ENCODE peak calls at places on chromosomes 6 and 20, in eight cellular contexts. One of them, this sample, is unnamed.

GRCh38 chr20:48489656-48490055 is 338.1 kb downstream of the PREX1 start:
- DNase-seq in WTC11: no peak
- DNase-seq in AG04450: no peak
- DNase-seq in NCI-H2029 treated with DMSO at 0.1 percent for 48 hours: no peak
- DNase-seq in body of pancreas: no peak
- DNase-seq in activated T-cell treated with anti-CD3 and anti-CD28 coated beads for 1 hour: no peak
- DNase-seq in H54: no peak
- DNase-seq in activated CD4-positive, alpha-beta T cell treated with anti-CD3 and anti-CD28 coated beads for 36 hours: no peak
- DNase-seq in this sample: no peak

GRCh38 chr6:29813066-29813465 is 14.6 kb upstream of the HLA-G start:
- DNase-seq in NCI-H2029 treated with DMSO at 0.1 percent for 48 hours: no peak
- DNase-seq in activated CD4-positive, alpha-beta T cell treated with anti-CD3 and anti-CD28 coated beads for 36 hours: no peak
- DNase-seq in body of pancreas: no peak
- DNase-seq in WTC11: no peak
- DNase-seq in AG04450: no peak
- DNase-seq in H54: no peak
- DNase-seq in activated T-cell treated with anti-CD3 and anti-CD28 coated beads for 1 hour: no peak
- DNase-seq in this sample: no peak

GRCh38 chr20:53291548-53291947 is 302.1 kb downstream of the ZNF217 start:
- DNase-seq in WTC11: peak
- DNase-seq in activated CD4-positive, alpha-beta T cell treated with anti-CD3 and anti-CD28 coated beads for 36 hours: peak
- DNase-seq in H54: peak
- DNase-seq in AG04450: no peak
- DNase-seq in NCI-H2029 treated with DMSO at 0.1 percent for 48 hours: no peak
- DNase-seq in body of pancreas: peak
- DNase-seq in activated T-cell treated with anti-CD3 and anti-CD28 coated beads for 1 hour: no peak
- DNase-seq in this sample: no peak

GRCh38 chr6:31197559-31198305 is 27.2 kb upstream of the POU5F1 start:
- DNase-seq in activated CD4-positive, alpha-beta T cell treated with anti-CD3 and anti-CD28 coated beads for 36 hours: peak
- DNase-seq in WTC11: peak
- DNase-seq in NCI-H2029 treated with DMSO at 0.1 percent for 48 hours: peak
- DNase-seq in H54: peak
- DNase-seq in AG04450: no peak
- DNase-seq in activated T-cell treated with anti-CD3 and anti-CD28 coated beads for 1 hour: peak
- DNase-seq in body of pancreas: peak
- DNase-seq in this sample: peak

GRCh38 chr6:150685860-150686259 is 86.2 kb downstream of the PLEKHG1 start:
- DNase-seq in body of pancreas: peak
- DNase-seq in H54: peak
- DNase-seq in activated CD4-positive, alpha-beta T cell treated with anti-CD3 and anti-CD28 coated beads for 36 hours: peak
- DNase-seq in AG04450: no peak
- DNase-seq in WTC11: peak
- DNase-seq in activated T-cell treated with anti-CD3 and anti-CD28 coated beads for 1 hour: peak
- DNase-seq in NCI-H2029 treated with DMSO at 0.1 percent for 48 hours: no peak
- DNase-seq in this sample: no peak

GRCh38 chr6:110255356-110255755 is 75.1 kb downstream of the CDC40 start:
- DNase-seq in activated T-cell treated with anti-CD3 and anti-CD28 coated beads for 1 hour: no peak
- DNase-seq in activated CD4-positive, alpha-beta T cell treated with anti-CD3 and anti-CD28 coated beads for 36 hours: peak
- DNase-seq in body of pancreas: no peak
- DNase-seq in AG04450: no peak
- DNase-seq in NCI-H2029 treated with DMSO at 0.1 percent for 48 hours: no peak
- DNase-seq in WTC11: peak
- DNase-seq in H54: no peak
- DNase-seq in this sample: no peak

GRCh38 chr6:21053612-21054011 is 519.4 kb downstream of the CDKAL1 start:
- DNase-seq in H54: no peak
- DNase-seq in AG04450: no peak
- DNase-seq in body of pancreas: no peak
- DNase-seq in activated T-cell treated with anti-CD3 and anti-CD28 coated beads for 1 hour: no peak
- DNase-seq in WTC11: no peak
- DNase-seq in activated CD4-positive, alpha-beta T cell treated with anti-CD3 and anti-CD28 coated beads for 36 hours: no peak
- DNase-seq in NCI-H2029 treated with DMSO at 0.1 percent for 48 hours: no peak
- DNase-seq in this sample: no peak

GRCh38 chr6:144289006-144289405 is 3.9 kb downstream of the UTRN start:
- DNase-seq in H54: no peak
- DNase-seq in AG04450: no peak
- DNase-seq in activated T-cell treated with anti-CD3 and anti-CD28 coated beads for 1 hour: no peak
- DNase-seq in WTC11: no peak
- DNase-seq in activated CD4-positive, alpha-beta T cell treated with anti-CD3 and anti-CD28 coated beads for 36 hours: no peak
- DNase-seq in body of pancreas: no peak
- DNase-seq in NCI-H2029 treated with DMSO at 0.1 percent for 48 hours: no peak
- DNase-seq in this sample: no peak

GRCh38 chr6:41682056-41682477 is 43.8 kb downstream of the MDFI start:
- DNase-seq in WTC11: peak
- DNase-seq in H54: peak
- DNase-seq in activated CD4-positive, alpha-beta T cell treated with anti-CD3 and anti-CD28 coated beads for 36 hours: peak
- DNase-seq in AG04450: peak
- DNase-seq in NCI-H2029 treated with DMSO at 0.1 percent for 48 hours: peak
- DNase-seq in activated T-cell treated with anti-CD3 and anti-CD28 coated beads for 1 hour: peak
- DNase-seq in body of pancreas: peak
- DNase-seq in this sample: peak

GRCh38 chr6:133757330-133757729 is 131.6 kb upstream of the TCF21 start:
- DNase-seq in activated CD4-positive, alpha-beta T cell treated with anti-CD3 and anti-CD28 coated beads for 36 hours: no peak
- DNase-seq in WTC11: no peak
- DNase-seq in NCI-H2029 treated with DMSO at 0.1 percent for 48 hours: no peak
- DNase-seq in H54: no peak
- DNase-seq in body of pancreas: no peak
- DNase-seq in activated T-cell treated with anti-CD3 and anti-CD28 coated beads for 1 hour: no peak
- DNase-seq in AG04450: no peak
- DNase-seq in this sample: no peak

GRCh38 chr6:129683606-129684322 is 26.2 kb downstream of the ARHGAP18 start:
- DNase-seq in NCI-H2029 treated with DMSO at 0.1 percent for 48 hours: no peak
- DNase-seq in body of pancreas: peak
- DNase-seq in AG04450: peak
- DNase-seq in WTC11: no peak
- DNase-seq in H54: peak
- DNase-seq in activated CD4-positive, alpha-beta T cell treated with anti-CD3 and anti-CD28 coated beads for 36 hours: peak
- DNase-seq in activated T-cell treated with anti-CD3 and anti-CD28 coated beads for 1 hour: peak
- DNase-seq in this sample: peak

GRCh38 chr6:152078804-152079203 is 271.3 kb downstream of the ESR1 start:
- DNase-seq in activated CD4-positive, alpha-beta T cell treated with anti-CD3 and anti-CD28 coated beads for 36 hours: no peak
- DNase-seq in H54: no peak
- DNase-seq in body of pancreas: no peak
- DNase-seq in AG04450: no peak
- DNase-seq in WTC11: peak
- DNase-seq in NCI-H2029 treated with DMSO at 0.1 percent for 48 hours: no peak
- DNase-seq in activated T-cell treated with anti-CD3 and anti-CD28 coated beads for 1 hour: no peak
- DNase-seq in this sample: no peak

GRCh38 chr20:36149469-36149868 is 5.1 kb upstream of the EPB41L1 start:
- DNase-seq in activated T-cell treated with anti-CD3 and anti-CD28 coated beads for 1 hour: no peak
- DNase-seq in body of pancreas: peak
- DNase-seq in AG04450: no peak
- DNase-seq in NCI-H2029 treated with DMSO at 0.1 percent for 48 hours: no peak
- DNase-seq in H54: no peak
- DNase-seq in activated CD4-positive, alpha-beta T cell treated with anti-CD3 and anti-CD28 coated beads for 36 hours: no peak
- DNase-seq in WTC11: no peak
- DNase-seq in this sample: no peak

GRCh38 chr20:57849868-57850215 is 140.0 kb upstream of the PMEPA1 start:
- DNase-seq in NCI-H2029 treated with DMSO at 0.1 percent for 48 hours: no peak
- DNase-seq in body of pancreas: no peak
- DNase-seq in activated CD4-positive, alpha-beta T cell treated with anti-CD3 and anti-CD28 coated beads for 36 hours: no peak
- DNase-seq in AG04450: no peak
- DNase-seq in H54: no peak
- DNase-seq in activated T-cell treated with anti-CD3 and anti-CD28 coated beads for 1 hour: no peak
- DNase-seq in WTC11: no peak
- DNase-seq in this sample: no peak

GRCh38 chr6:39391182-39391581 is 68.7 kb upstream of the KCNK16 start:
- DNase-seq in H54: no peak
- DNase-seq in activated T-cell treated with anti-CD3 and anti-CD28 coated beads for 1 hour: no peak
- DNase-seq in activated CD4-positive, alpha-beta T cell treated with anti-CD3 and anti-CD28 coated beads for 36 hours: no peak
- DNase-seq in NCI-H2029 treated with DMSO at 0.1 percent for 48 hours: no peak
- DNase-seq in AG04450: no peak
- DNase-seq in body of pancreas: no peak
- DNase-seq in WTC11: no peak
- DNase-seq in this sample: no peak

GRCh38 chr20:33351696-33352095 is 49.6 kb downstream of the CDK5RAP1 start:
- DNase-seq in H54: no peak
- DNase-seq in AG04450: no peak
- DNase-seq in body of pancreas: no peak
- DNase-seq in WTC11: no peak
- DNase-seq in NCI-H2029 treated with DMSO at 0.1 percent for 48 hours: no peak
- DNase-seq in activated CD4-positive, alpha-beta T cell treated with anti-CD3 and anti-CD28 coated beads for 36 hours: no peak
- DNase-seq in activated T-cell treated with anti-CD3 and anti-CD28 coated beads for 1 hour: no peak
- DNase-seq in this sample: no peak

GRCh38 chr20:31698803-31699718 is 23.6 kb downstream of the BCL2L1 start:
- DNase-seq in H54: peak
- DNase-seq in AG04450: peak
- DNase-seq in WTC11: no peak
- DNase-seq in NCI-H2029 treated with DMSO at 0.1 percent for 48 hours: peak
- DNase-seq in body of pancreas: peak
- DNase-seq in activated T-cell treated with anti-CD3 and anti-CD28 coated beads for 1 hour: no peak
- DNase-seq in activated CD4-positive, alpha-beta T cell treated with anti-CD3 and anti-CD28 coated beads for 36 hours: peak
- DNase-seq in this sample: no peak

GRCh38 chr20:45944151-45944964 is 9.9 kb downstream of the PCIF1 start:
- DNase-seq in NCI-H2029 treated with DMSO at 0.1 percent for 48 hours: no peak
- DNase-seq in activated T-cell treated with anti-CD3 and anti-CD28 coated beads for 1 hour: no peak
- DNase-seq in WTC11: no peak
- DNase-seq in body of pancreas: no peak
- DNase-seq in H54: no peak
- DNase-seq in AG04450: no peak
- DNase-seq in activated CD4-positive, alpha-beta T cell treated with anti-CD3 and anti-CD28 coated beads for 36 hours: no peak
- DNase-seq in this sample: no peak

GRCh38 chr6:37600287-37600916 is 97.3 kb downstream of the MDGA1 start:
- DNase-seq in activated CD4-positive, alpha-beta T cell treated with anti-CD3 and anti-CD28 coated beads for 36 hours: no peak
- DNase-seq in WTC11: no peak
- DNase-seq in AG04450: no peak
- DNase-seq in body of pancreas: no peak
- DNase-seq in H54: no peak
- DNase-seq in NCI-H2029 treated with DMSO at 0.1 percent for 48 hours: no peak
- DNase-seq in activated T-cell treated with anti-CD3 and anti-CD28 coated beads for 1 hour: no peak
- DNase-seq in this sample: no peak

GRCh38 chr6:22886881-22887581 is 317.7 kb downstream of the HDGFL1 start:
- DNase-seq in WTC11: no peak
- DNase-seq in AG04450: no peak
- DNase-seq in activated CD4-positive, alpha-beta T cell treated with anti-CD3 and anti-CD28 coated beads for 36 hours: no peak
- DNase-seq in NCI-H2029 treated with DMSO at 0.1 percent for 48 hours: no peak
- DNase-seq in body of pancreas: no peak
- DNase-seq in activated T-cell treated with anti-CD3 and anti-CD28 coated beads for 1 hour: no peak
- DNase-seq in H54: no peak
- DNase-seq in this sample: no peak

GRCh38 chr20:1841554-1842140 is 53.6 kb upstream of the SIRPA start:
- DNase-seq in activated T-cell treated with anti-CD3 and anti-CD28 coated beads for 1 hour: no peak
- DNase-seq in AG04450: no peak
- DNase-seq in WTC11: no peak
- DNase-seq in NCI-H2029 treated with DMSO at 0.1 percent for 48 hours: no peak
- DNase-seq in H54: no peak
- DNase-seq in activated CD4-positive, alpha-beta T cell treated with anti-CD3 and anti-CD28 coated beads for 36 hours: no peak
- DNase-seq in body of pancreas: no peak
- DNase-seq in this sample: no peak

GRCh38 chr6:42292002-42292735 is 74.5 kb upstream of the MRPS10 start:
- DNase-seq in AG04450: no peak
- DNase-seq in activated CD4-positive, alpha-beta T cell treated with anti-CD3 and anti-CD28 coated beads for 36 hours: peak
- DNase-seq in activated T-cell treated with anti-CD3 and anti-CD28 coated beads for 1 hour: no peak
- DNase-seq in body of pancreas: no peak
- DNase-seq in NCI-H2029 treated with DMSO at 0.1 percent for 48 hours: no peak
- DNase-seq in WTC11: no peak
- DNase-seq in H54: peak
- DNase-seq in this sample: no peak

GRCh38 chr6:33126101-33126714 is 50.4 kb downstream of the HLA-DPB1 start:
- DNase-seq in AG04450: no peak
- DNase-seq in activated T-cell treated with anti-CD3 and anti-CD28 coated beads for 1 hour: peak
- DNase-seq in body of pancreas: peak
- DNase-seq in activated CD4-positive, alpha-beta T cell treated with anti-CD3 and anti-CD28 coated beads for 36 hours: peak
- DNase-seq in NCI-H2029 treated with DMSO at 0.1 percent for 48 hours: no peak
- DNase-seq in WTC11: peak
- DNase-seq in H54: peak
- DNase-seq in this sample: peak